ENCODE peak calls at places on chromosomes 4 and X, in nine cellular contexts. L is neural crest cell, I is A549, W is GM20000, D is mammary epithelial cell, S is H9, C is glutamatergic neuron, K is epithelial cell of esophagus, Z is HFF-Myc. J is an unnamed sample.
A peak's percentile ranks its signal among the peaks of the same experiment; 100 is the strongest.

GRCh38 chr4:119729815-119730643 is 101.4 kb upstream of the PDE5A start:
- DNase-seq in K (peak; percentile 88), I (peak; percentile 76), Z (peak; percentile 82), D (peak; percentile 65), L (no peak), C (no peak), S (no peak), W (no peak), J (no peak)

GRCh38 chrX:136147320-136147901 is at the start of gene FHL1:
- DNase-seq in Z (no peak), W (peak; percentile 68), C (peak; percentile 75), K (peak; percentile 41), D (no peak), L (peak; percentile 31), I (no peak), S (peak; percentile 37), J (peak; percentile 59)

GRCh38 chr4:128958194-128958593 is 135.1 kb downstream of the SCLT1 start:
- DNase-seq in L (no peak), C (no peak), K (no peak), Z (no peak), I (no peak), S (no peak), D (no peak), W (no peak), J (no peak)

GRCh38 chr4:59180161-59180560 is 2020.0 kb upstream of the ADGRL3 start:
- DNase-seq in D (no peak), S (no peak), I (no peak), L (no peak), W (no peak), K (no peak), C (no peak), Z (no peak), J (no peak)

GRCh38 chr4:113452868-113453620 is 308.5 kb downstream of the CAMK2D start:
- DNase-seq in C (no peak), D (no peak), I (peak; percentile 31), W (no peak), Z (no peak), K (peak; percentile 79), L (no peak), S (peak; percentile 82), J (no peak)

GRCh38 chrX:140710710-140711109 is 1.2 kb downstream of the LINC00632 start:
- DNase-seq in K (no peak), I (no peak), C (no peak), L (peak; percentile 10), D (no peak), Z (no peak), S (no peak), W (no peak), J (no peak)

GRCh38 chrX:67781132-67781531 is 237.3 kb downstream of the AR start:
- DNase-seq in Z (no peak), K (no peak), I (peak; percentile 2), D (no peak), W (no peak), S (no peak), C (no peak), L (no peak), J (no peak)

GRCh38 chr4:107970063-107970798 is 19.5 kb upstream of the HADH start:
- DNase-seq in W (no peak), S (no peak), L (no peak), Z (no peak), I (no peak), C (no peak), K (no peak), D (no peak), J (no peak)

GRCh38 chr4:95084584-95084983 is 326.8 kb downstream of the BMPR1B start:
- DNase-seq in K (peak; percentile 85), L (no peak), I (peak; percentile 79), W (no peak), Z (no peak), D (peak; percentile 82), C (no peak), S (no peak), J (no peak)

GRCh38 chrX:41333744-41333993 is 293 bp upstream of the DDX3X start:
- DNase-seq in D (no peak), Z (peak; percentile 49), W (peak; percentile 74), I (peak; percentile 94), S (no peak), L (peak; percentile 57), C (peak; percentile 68), K (peak; percentile 76), J (peak; percentile 76)

GRCh38 chrX:153494541-153495361 is at the start of gene BGN:
- DNase-seq in D (no peak), C (peak; percentile 56), L (peak; percentile 32), Z (no peak), S (peak; percentile 62), I (no peak), K (no peak), W (no peak), J (no peak)

GRCh38 chr4:81617569-81617968 is 145.9 kb upstream of the RASGEF1B start:
- DNase-seq in Z (no peak), L (no peak), S (no peak), C (no peak), K (no peak), D (no peak), I (no peak), W (no peak), J (no peak)

GRCh38 chr4:176726803-176727202 is 65.9 kb downstream of the VEGFC start:
- DNase-seq in I (no peak), L (no peak), Z (peak; percentile 10), W (no peak), C (no peak), K (no peak), D (no peak), S (no peak), J (no peak)

GRCh38 chr4:64497526-64497925 is 88.3 kb upstream of the TECRL start:
- DNase-seq in C (no peak), L (no peak), S (no peak), W (no peak), K (no peak), D (no peak), Z (no peak), I (no peak), J (no peak)

GRCh38 chrX:115562492-115562872 is 1.5 kb downstream of the PLS3 start:
- DNase-seq in L (peak; percentile 18), K (no peak), Z (no peak), I (peak; percentile 64), D (peak; percentile 41), S (peak; percentile 46), C (no peak), W (no peak), J (no peak)

DNA sequence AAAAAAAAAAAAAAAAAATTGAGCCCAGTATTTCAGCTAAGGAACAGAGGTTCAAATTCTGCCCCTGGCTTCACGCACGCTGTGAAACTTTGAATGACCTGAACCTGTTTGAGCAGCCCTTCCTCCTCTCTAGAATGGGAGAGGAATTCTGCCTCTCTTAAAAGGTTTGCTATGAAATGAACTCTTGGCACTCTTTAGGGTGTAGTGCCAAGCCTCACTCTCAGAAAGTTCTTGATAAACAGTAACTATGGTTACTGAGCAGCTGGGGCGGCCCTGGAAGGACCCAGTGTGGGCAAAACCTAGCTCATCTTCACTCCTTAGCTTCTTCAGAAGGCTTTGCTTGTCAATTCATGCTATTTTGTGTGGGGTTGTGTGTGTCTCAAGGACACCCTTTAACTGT is 73.7 kb downstream of the GEMIN8 start:
- DNase-seq in S (no peak), L (no peak), D (no peak), K (no peak), W (no peak), Z (no peak), I (no peak), C (no peak), J (no peak)
- TF ChIP-seq CTCF in S (no peak), L (no peak), D (no peak), K (no peak), W (no peak), Z (no peak), I (no peak), C (no peak), J (no peak)

DNA sequence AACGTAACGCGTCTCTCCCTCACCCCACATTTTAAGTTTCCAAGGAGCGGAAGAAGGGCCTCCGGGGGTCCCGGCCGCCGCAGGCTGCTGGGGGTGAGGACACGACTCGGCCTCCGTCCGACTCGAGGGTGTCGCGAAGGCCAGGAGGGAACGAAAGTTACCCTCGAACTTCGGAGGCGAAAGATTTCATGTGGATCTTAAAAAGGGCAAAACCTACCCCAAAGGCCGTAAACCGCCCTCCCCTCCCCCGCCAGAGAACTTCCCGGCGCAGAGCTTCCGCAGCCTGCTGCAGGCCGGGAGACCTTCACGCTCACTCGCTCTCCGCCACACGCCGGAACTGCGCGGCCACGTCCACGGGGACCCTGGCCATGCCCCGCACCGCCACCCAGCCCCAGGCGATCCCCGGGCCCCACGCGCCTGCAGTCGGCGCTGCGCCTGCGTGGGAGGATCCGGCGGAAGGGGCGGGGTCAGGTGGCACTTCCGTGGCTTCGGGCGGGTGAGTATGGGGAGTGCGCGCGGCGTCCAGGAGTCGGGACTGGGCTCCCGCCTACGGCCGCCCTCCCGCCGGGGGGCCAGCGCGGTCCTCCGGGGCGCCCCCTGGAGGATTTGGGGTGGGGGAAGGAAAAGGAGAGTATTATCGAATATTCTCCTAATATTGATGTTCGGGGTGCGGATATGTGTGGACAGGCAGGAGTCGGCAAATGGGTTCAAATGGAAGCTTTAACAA is at the start of gene MMAA:
- DNase-seq in W (peak; percentile 97), K (peak; percentile 92), D (peak; percentile 87), C (peak; percentile 97), S (peak; percentile 92), I (peak; percentile 92), L (peak; percentile 91), Z (peak; percentile 76), J (peak; percentile 98)
- TF ChIP-seq CTCF in W (peak; percentile 17), K (no peak), D (peak; percentile 55), C (peak; percentile 71), S (peak; percentile 89), I (peak; percentile 68), L (peak; percentile 80), Z (peak; percentile 76), J (peak; percentile 58)

GRCh38 chr4:91108751-91109150 is 981.6 kb downstream of the CCSER1 start:
- DNase-seq in S (no peak), K (no peak), I (no peak), L (no peak), C (no peak), D (no peak), W (no peak), Z (no peak), J (no peak)

GRCh38 chr4:91116861-91117260 is 989.7 kb downstream of the CCSER1 start:
- DNase-seq in D (peak; percentile 32), W (no peak), I (peak; percentile 6), Z (no peak), S (no peak), C (no peak), L (no peak), K (peak; percentile 58), J (peak; percentile 6)

GRCh38 chr4:91111556-91111955 is 984.4 kb downstream of the CCSER1 start:
- DNase-seq in D (no peak), W (no peak), I (no peak), C (no peak), S (no peak), L (no peak), K (no peak), Z (no peak), J (no peak)

GRCh38 chr4:91114386-91114785 is 987.2 kb downstream of the CCSER1 start:
- DNase-seq in Z (no peak), D (no peak), K (no peak), L (no peak), C (no peak), W (no peak), S (peak; percentile 34), I (no peak), J (no peak)

GRCh38 chr4:91113130-91113706 is 986.0 kb downstream of the CCSER1 start:
- DNase-seq in S (no peak), K (peak; percentile 61), C (no peak), D (peak; percentile 5), I (peak; percentile 43), L (no peak), Z (no peak), W (peak; percentile 13), J (peak; percentile 40)
- TF ChIP-seq CTCF in S (peak; percentile 87), K (peak; percentile 66), C (peak; percentile 59), D (peak; percentile 60), I (peak; percentile 71), L (peak; percentile 78), Z (peak; percentile 17), W (peak; percentile 35), J (peak; percentile 50)

GRCh38 chr4:152348670-152349069 is 187.2 kb downstream of the FBXW7 start:
- DNase-seq in I (no peak), S (no peak), L (no peak), C (no peak), W (no peak), Z (no peak), K (peak; percentile 24), D (peak; percentile 27), J (no peak)
- TF ChIP-seq CTCF in I (no peak), S (peak; percentile 51), L (peak; percentile 49), C (no peak), W (no peak), Z (peak; percentile 16), K (peak; percentile 66), D (peak; percentile 64), J (peak; percentile 9)

J was measured in GM13976.